ENCODE peak calls at places on chromosomes 6 and 20, in six cellular contexts. One of them, this sample, is unnamed.

GRCh38 chr20:35049776-35050352 is 42.7 kb downstream of the TRPC4AP start:
- DNase-seq in SK-MEL-5: peak
- DNase-seq in effector memory CD8-positive, alpha-beta T cell: no peak
- DNase-seq in left kidney: no peak
- DNase-seq in activated CD4-positive, CD25-positive, alpha-beta regulatory T cell treated with anti-CD3 and anti-CD28 coated beads, Interleukin-2, amount 50 U/mL, for 72 hours: no peak
- DNase-seq in stimulated activated CD8-positive, alpha-beta memory T cell treated with anti-CD3 and anti-CD28 coated beads, Interleukin-7, amount 100 ng/mL, for 24 hours: no peak
- DNase-seq in this sample: no peak

GRCh38 chr6:147643341-147644200 is 135.1 kb downstream of the SAMD5 start:
- DNase-seq in SK-MEL-5: no peak
- DNase-seq in effector memory CD8-positive, alpha-beta T cell: no peak
- DNase-seq in left kidney: no peak
- DNase-seq in activated CD4-positive, CD25-positive, alpha-beta regulatory T cell treated with anti-CD3 and anti-CD28 coated beads, Interleukin-2, amount 50 U/mL, for 72 hours: no peak
- DNase-seq in stimulated activated CD8-positive, alpha-beta memory T cell treated with anti-CD3 and anti-CD28 coated beads, Interleukin-7, amount 100 ng/mL, for 24 hours: no peak
- DNase-seq in this sample: no peak

GRCh38 chr6:122798099-122798641 is 9.1 kb downstream of the SMPDL3A start:
- DNase-seq in SK-MEL-5: no peak
- DNase-seq in effector memory CD8-positive, alpha-beta T cell: no peak
- DNase-seq in left kidney: peak
- DNase-seq in activated CD4-positive, CD25-positive, alpha-beta regulatory T cell treated with anti-CD3 and anti-CD28 coated beads, Interleukin-2, amount 50 U/mL, for 72 hours: no peak
- DNase-seq in stimulated activated CD8-positive, alpha-beta memory T cell treated with anti-CD3 and anti-CD28 coated beads, Interleukin-7, amount 100 ng/mL, for 24 hours: no peak
- DNase-seq in this sample: no peak

GRCh38 chr6:155261146-155261900 is 2.5 kb upstream of the CLDN20 start:
- DNase-seq in SK-MEL-5: no peak
- DNase-seq in effector memory CD8-positive, alpha-beta T cell: no peak
- DNase-seq in left kidney: no peak
- DNase-seq in activated CD4-positive, CD25-positive, alpha-beta regulatory T cell treated with anti-CD3 and anti-CD28 coated beads, Interleukin-2, amount 50 U/mL, for 72 hours: no peak
- DNase-seq in stimulated activated CD8-positive, alpha-beta memory T cell treated with anti-CD3 and anti-CD28 coated beads, Interleukin-7, amount 100 ng/mL, for 24 hours: no peak
- DNase-seq in this sample: no peak

GRCh38 chr6:75748743-75749538 is at the start of gene MYO6:
- DNase-seq in SK-MEL-5: peak
- DNase-seq in effector memory CD8-positive, alpha-beta T cell: peak
- DNase-seq in left kidney: peak
- DNase-seq in activated CD4-positive, CD25-positive, alpha-beta regulatory T cell treated with anti-CD3 and anti-CD28 coated beads, Interleukin-2, amount 50 U/mL, for 72 hours: peak
- DNase-seq in stimulated activated CD8-positive, alpha-beta memory T cell treated with anti-CD3 and anti-CD28 coated beads, Interleukin-7, amount 100 ng/mL, for 24 hours: peak
- DNase-seq in this sample: no peak

GRCh38 chr6:75379536-75379935 is 94.9 kb upstream of the TMEM30A start:
- DNase-seq in SK-MEL-5: no peak
- DNase-seq in effector memory CD8-positive, alpha-beta T cell: no peak
- DNase-seq in left kidney: no peak
- DNase-seq in activated CD4-positive, CD25-positive, alpha-beta regulatory T cell treated with anti-CD3 and anti-CD28 coated beads, Interleukin-2, amount 50 U/mL, for 72 hours: no peak
- DNase-seq in stimulated activated CD8-positive, alpha-beta memory T cell treated with anti-CD3 and anti-CD28 coated beads, Interleukin-7, amount 100 ng/mL, for 24 hours: no peak
- DNase-seq in this sample: no peak

GRCh38 chr6:53369876-53370515 is 21.2 kb upstream of the ELOVL5 start:
- DNase-seq in SK-MEL-5: no peak
- DNase-seq in effector memory CD8-positive, alpha-beta T cell: no peak
- DNase-seq in left kidney: no peak
- DNase-seq in activated CD4-positive, CD25-positive, alpha-beta regulatory T cell treated with anti-CD3 and anti-CD28 coated beads, Interleukin-2, amount 50 U/mL, for 72 hours: no peak
- DNase-seq in stimulated activated CD8-positive, alpha-beta memory T cell treated with anti-CD3 and anti-CD28 coated beads, Interleukin-7, amount 100 ng/mL, for 24 hours: no peak
- DNase-seq in this sample: no peak

GRCh38 chr6:31794866-31795615 is 511 bp downstream of the VARS1 start:
- DNase-seq in SK-MEL-5: no peak
- DNase-seq in effector memory CD8-positive, alpha-beta T cell: no peak
- DNase-seq in left kidney: peak
- DNase-seq in activated CD4-positive, CD25-positive, alpha-beta regulatory T cell treated with anti-CD3 and anti-CD28 coated beads, Interleukin-2, amount 50 U/mL, for 72 hours: no peak
- DNase-seq in stimulated activated CD8-positive, alpha-beta memory T cell treated with anti-CD3 and anti-CD28 coated beads, Interleukin-7, amount 100 ng/mL, for 24 hours: no peak
- DNase-seq in this sample: no peak

GRCh38 chr6:11460001-11460668 is 77.4 kb upstream of the TMEM170B start:
- DNase-seq in SK-MEL-5: peak
- DNase-seq in effector memory CD8-positive, alpha-beta T cell: no peak
- DNase-seq in left kidney: no peak
- DNase-seq in activated CD4-positive, CD25-positive, alpha-beta regulatory T cell treated with anti-CD3 and anti-CD28 coated beads, Interleukin-2, amount 50 U/mL, for 72 hours: no peak
- DNase-seq in stimulated activated CD8-positive, alpha-beta memory T cell treated with anti-CD3 and anti-CD28 coated beads, Interleukin-7, amount 100 ng/mL, for 24 hours: no peak
- DNase-seq in this sample: no peak

GRCh38 chr20:7940341-7940740 is at the start of gene HAO1:
- DNase-seq in SK-MEL-5: no peak
- DNase-seq in effector memory CD8-positive, alpha-beta T cell: no peak
- DNase-seq in left kidney: no peak
- DNase-seq in activated CD4-positive, CD25-positive, alpha-beta regulatory T cell treated with anti-CD3 and anti-CD28 coated beads, Interleukin-2, amount 50 U/mL, for 72 hours: no peak
- DNase-seq in stimulated activated CD8-positive, alpha-beta memory T cell treated with anti-CD3 and anti-CD28 coated beads, Interleukin-7, amount 100 ng/mL, for 24 hours: no peak
- DNase-seq in this sample: no peak

GRCh38 chr6:100512203-100512862 is 47.6 kb upstream of the SIM1 start:
- DNase-seq in SK-MEL-5: peak
- DNase-seq in effector memory CD8-positive, alpha-beta T cell: no peak
- DNase-seq in left kidney: no peak
- DNase-seq in activated CD4-positive, CD25-positive, alpha-beta regulatory T cell treated with anti-CD3 and anti-CD28 coated beads, Interleukin-2, amount 50 U/mL, for 72 hours: no peak
- DNase-seq in stimulated activated CD8-positive, alpha-beta memory T cell treated with anti-CD3 and anti-CD28 coated beads, Interleukin-7, amount 100 ng/mL, for 24 hours: no peak
- DNase-seq in this sample: no peak

GRCh38 chr6:151806757-151807512 is 547 bp upstream of the ESR1 start:
- DNase-seq in SK-MEL-5: no peak
- DNase-seq in effector memory CD8-positive, alpha-beta T cell: no peak
- DNase-seq in left kidney: no peak
- DNase-seq in activated CD4-positive, CD25-positive, alpha-beta regulatory T cell treated with anti-CD3 and anti-CD28 coated beads, Interleukin-2, amount 50 U/mL, for 72 hours: no peak
- DNase-seq in stimulated activated CD8-positive, alpha-beta memory T cell treated with anti-CD3 and anti-CD28 coated beads, Interleukin-7, amount 100 ng/mL, for 24 hours: no peak
- DNase-seq in this sample: no peak

GRCh38 chr6:121680058-121680457 is 244.6 kb downstream of the GJA1 start:
- DNase-seq in SK-MEL-5: peak
- DNase-seq in effector memory CD8-positive, alpha-beta T cell: no peak
- DNase-seq in left kidney: no peak
- DNase-seq in activated CD4-positive, CD25-positive, alpha-beta regulatory T cell treated with anti-CD3 and anti-CD28 coated beads, Interleukin-2, amount 50 U/mL, for 72 hours: no peak
- DNase-seq in stimulated activated CD8-positive, alpha-beta memory T cell treated with anti-CD3 and anti-CD28 coated beads, Interleukin-7, amount 100 ng/mL, for 24 hours: no peak
- DNase-seq in this sample: no peak

GRCh38 chr6:113909224-113909856 is 52.2 kb downstream of the MARCKS start:
- DNase-seq in SK-MEL-5: peak
- DNase-seq in effector memory CD8-positive, alpha-beta T cell: peak
- DNase-seq in left kidney: peak
- DNase-seq in activated CD4-positive, CD25-positive, alpha-beta regulatory T cell treated with anti-CD3 and anti-CD28 coated beads, Interleukin-2, amount 50 U/mL, for 72 hours: no peak
- DNase-seq in stimulated activated CD8-positive, alpha-beta memory T cell treated with anti-CD3 and anti-CD28 coated beads, Interleukin-7, amount 100 ng/mL, for 24 hours: no peak
- DNase-seq in this sample: peak

GRCh38 chr20:62819494-62820174 is 2.8 kb downstream of the COL9A3 start:
- DNase-seq in SK-MEL-5: no peak
- DNase-seq in effector memory CD8-positive, alpha-beta T cell: no peak
- DNase-seq in left kidney: no peak
- DNase-seq in activated CD4-positive, CD25-positive, alpha-beta regulatory T cell treated with anti-CD3 and anti-CD28 coated beads, Interleukin-2, amount 50 U/mL, for 72 hours: no peak
- DNase-seq in stimulated activated CD8-positive, alpha-beta memory T cell treated with anti-CD3 and anti-CD28 coated beads, Interleukin-7, amount 100 ng/mL, for 24 hours: no peak
- DNase-seq in this sample: no peak

GRCh38 chr6:116557863-116558262 is 4.3 kb downstream of the CALHM4 start:
- DNase-seq in SK-MEL-5: peak
- DNase-seq in effector memory CD8-positive, alpha-beta T cell: no peak
- DNase-seq in left kidney: peak
- DNase-seq in activated CD4-positive, CD25-positive, alpha-beta regulatory T cell treated with anti-CD3 and anti-CD28 coated beads, Interleukin-2, amount 50 U/mL, for 72 hours: no peak
- DNase-seq in stimulated activated CD8-positive, alpha-beta memory T cell treated with anti-CD3 and anti-CD28 coated beads, Interleukin-7, amount 100 ng/mL, for 24 hours: no peak
- DNase-seq in this sample: no peak

GRCh38 chr20:51382986-51383821 is 159.3 kb downstream of the NFATC2 start:
- DNase-seq in SK-MEL-5: no peak
- DNase-seq in effector memory CD8-positive, alpha-beta T cell: no peak
- DNase-seq in left kidney: peak
- DNase-seq in activated CD4-positive, CD25-positive, alpha-beta regulatory T cell treated with anti-CD3 and anti-CD28 coated beads, Interleukin-2, amount 50 U/mL, for 72 hours: no peak
- DNase-seq in stimulated activated CD8-positive, alpha-beta memory T cell treated with anti-CD3 and anti-CD28 coated beads, Interleukin-7, amount 100 ng/mL, for 24 hours: no peak
- DNase-seq in this sample: peak

GRCh38 chr6:91081452-91082067 is 494.7 kb upstream of the MAP3K7 start:
- DNase-seq in SK-MEL-5: peak
- DNase-seq in effector memory CD8-positive, alpha-beta T cell: no peak
- DNase-seq in left kidney: peak
- DNase-seq in activated CD4-positive, CD25-positive, alpha-beta regulatory T cell treated with anti-CD3 and anti-CD28 coated beads, Interleukin-2, amount 50 U/mL, for 72 hours: no peak
- DNase-seq in stimulated activated CD8-positive, alpha-beta memory T cell treated with anti-CD3 and anti-CD28 coated beads, Interleukin-7, amount 100 ng/mL, for 24 hours: no peak
- DNase-seq in this sample: peak

GRCh38 chr6:44431118-44431725 is 43.7 kb downstream of the CDC5L start:
- DNase-seq in SK-MEL-5: peak
- DNase-seq in effector memory CD8-positive, alpha-beta T cell: peak
- DNase-seq in left kidney: peak
- DNase-seq in activated CD4-positive, CD25-positive, alpha-beta regulatory T cell treated with anti-CD3 and anti-CD28 coated beads, Interleukin-2, amount 50 U/mL, for 72 hours: no peak
- DNase-seq in stimulated activated CD8-positive, alpha-beta memory T cell treated with anti-CD3 and anti-CD28 coated beads, Interleukin-7, amount 100 ng/mL, for 24 hours: no peak
- DNase-seq in this sample: peak

GRCh38 chr20:53827996-53828672 is 234.5 kb upstream of the ZNF217 start:
- DNase-seq in SK-MEL-5: peak
- DNase-seq in effector memory CD8-positive, alpha-beta T cell: no peak
- DNase-seq in left kidney: peak
- DNase-seq in activated CD4-positive, CD25-positive, alpha-beta regulatory T cell treated with anti-CD3 and anti-CD28 coated beads, Interleukin-2, amount 50 U/mL, for 72 hours: no peak
- DNase-seq in stimulated activated CD8-positive, alpha-beta memory T cell treated with anti-CD3 and anti-CD28 coated beads, Interleukin-7, amount 100 ng/mL, for 24 hours: no peak
- DNase-seq in this sample: no peak

GRCh38 chr6:37688088-37688850 is 9.4 kb downstream of the MDGA1 start:
- DNase-seq in SK-MEL-5: no peak
- DNase-seq in effector memory CD8-positive, alpha-beta T cell: no peak
- DNase-seq in left kidney: no peak
- DNase-seq in activated CD4-positive, CD25-positive, alpha-beta regulatory T cell treated with anti-CD3 and anti-CD28 coated beads, Interleukin-2, amount 50 U/mL, for 72 hours: no peak
- DNase-seq in stimulated activated CD8-positive, alpha-beta memory T cell treated with anti-CD3 and anti-CD28 coated beads, Interleukin-7, amount 100 ng/mL, for 24 hours: no peak
- DNase-seq in this sample: peak

GRCh38 chr6:52547647-52548352 is 29.1 kb downstream of the TRAM2 start:
- DNase-seq in SK-MEL-5: no peak
- DNase-seq in effector memory CD8-positive, alpha-beta T cell: no peak
- DNase-seq in left kidney: no peak
- DNase-seq in activated CD4-positive, CD25-positive, alpha-beta regulatory T cell treated with anti-CD3 and anti-CD28 coated beads, Interleukin-2, amount 50 U/mL, for 72 hours: no peak
- DNase-seq in stimulated activated CD8-positive, alpha-beta memory T cell treated with anti-CD3 and anti-CD28 coated beads, Interleukin-7, amount 100 ng/mL, for 24 hours: no peak
- DNase-seq in this sample: no peak

GRCh38 chr6:110562316-110562915 is 86.0 kb upstream of the SLC22A16 start:
- DNase-seq in SK-MEL-5: no peak
- DNase-seq in effector memory CD8-positive, alpha-beta T cell: no peak
- DNase-seq in left kidney: no peak
- DNase-seq in activated CD4-positive, CD25-positive, alpha-beta regulatory T cell treated with anti-CD3 and anti-CD28 coated beads, Interleukin-2, amount 50 U/mL, for 72 hours: no peak
- DNase-seq in stimulated activated CD8-positive, alpha-beta memory T cell treated with anti-CD3 and anti-CD28 coated beads, Interleukin-7, amount 100 ng/mL, for 24 hours: no peak
- DNase-seq in this sample: no peak

GRCh38 chr6:158624684-158625682 is 19.6 kb downstream of the DYNLT1 start:
- DNase-seq in SK-MEL-5: no peak
- DNase-seq in effector memory CD8-positive, alpha-beta T cell: no peak
- DNase-seq in left kidney: no peak
- DNase-seq in activated CD4-positive, CD25-positive, alpha-beta regulatory T cell treated with anti-CD3 and anti-CD28 coated beads, Interleukin-2, amount 50 U/mL, for 72 hours: no peak
- DNase-seq in stimulated activated CD8-positive, alpha-beta memory T cell treated with anti-CD3 and anti-CD28 coated beads, Interleukin-7, amount 100 ng/mL, for 24 hours: no peak
- DNase-seq in this sample: no peak

GRCh38 chr6:158040051-158040803 is 58.6 kb downstream of the SYNJ2 start:
- DNase-seq in SK-MEL-5: peak
- DNase-seq in effector memory CD8-positive, alpha-beta T cell: no peak
- DNase-seq in left kidney: peak
- DNase-seq in activated CD4-positive, CD25-positive, alpha-beta regulatory T cell treated with anti-CD3 and anti-CD28 coated beads, Interleukin-2, amount 50 U/mL, for 72 hours: no peak
- DNase-seq in stimulated activated CD8-positive, alpha-beta memory T cell treated with anti-CD3 and anti-CD28 coated beads, Interleukin-7, amount 100 ng/mL, for 24 hours: no peak
- DNase-seq in this sample: no peak

GRCh38 chr6:75296811-75297779 is 12.5 kb upstream of the TMEM30A start:
- DNase-seq in SK-MEL-5: peak
- DNase-seq in effector memory CD8-positive, alpha-beta T cell: no peak
- DNase-seq in left kidney: peak
- DNase-seq in activated CD4-positive, CD25-positive, alpha-beta regulatory T cell treated with anti-CD3 and anti-CD28 coated beads, Interleukin-2, amount 50 U/mL, for 72 hours: no peak
- DNase-seq in stimulated activated CD8-positive, alpha-beta memory T cell treated with anti-CD3 and anti-CD28 coated beads, Interleukin-7, amount 100 ng/mL, for 24 hours: no peak
- DNase-seq in this sample: peak

GRCh38 chr20:51732454-51732791 is 35.8 kb downstream of the ATP9A start:
- DNase-seq in SK-MEL-5: no peak
- DNase-seq in effector memory CD8-positive, alpha-beta T cell: no peak
- DNase-seq in left kidney: no peak
- DNase-seq in activated CD4-positive, CD25-positive, alpha-beta regulatory T cell treated with anti-CD3 and anti-CD28 coated beads, Interleukin-2, amount 50 U/mL, for 72 hours: no peak
- DNase-seq in stimulated activated CD8-positive, alpha-beta memory T cell treated with anti-CD3 and anti-CD28 coated beads, Interleukin-7, amount 100 ng/mL, for 24 hours: no peak
- DNase-seq in this sample: no peak

This sample was measured in NCI-H1694.